ENCODE peak calls at places on chromosome 2, in nine cellular contexts. T is stimulated activated CD8-positive, alpha-beta memory T cell treated with anti-CD3 and anti-CD28 coated beads, Interleukin-4, amount 100 ng/mL, for 48 hours; B is fibroblast of lung; S is naive thymus-derived CD8-positive, alpha-beta T cell; Y is NCI-H1105; D is RCC 7860; Z is DMS153; W is activated T-helper 1 cell treated with Interleukin-2 at 50 U/mL for 16 hours; I is iPS-NIHi11. X is an unnamed sample.
A peak's percentile ranks its signal among the peaks of the same experiment; 100 is the strongest.

GRCh38 chr2:36389081-36389480 is 33.5 kb downstream of the CRIM1 start:
- DNase-seq in S (no peak), D (peak; percentile 68), T (no peak), W (no peak), Z (no peak), I (no peak), B (peak; percentile 64), Y (no peak), X (no peak)

GRCh38 chr2:81901017-81901416 is 1596.5 kb upstream of the LRRTM1 start:
- DNase-seq in T (no peak), I (no peak), B (no peak), D (no peak), S (no peak), Y (no peak), W (no peak), Z (no peak), X (no peak)

GRCh38 chr2:218290316-218291261 is 1.7 kb downstream of the TMBIM1 start:
- DNase-seq in D (no peak), Y (no peak), I (no peak), S (peak; percentile 40), B (no peak), Z (no peak), W (peak; percentile 32), T (peak; percentile 63), X (peak; percentile 44)

GRCh38 chr2:161427413-161428239 is 11.5 kb downstream of the TBR1 start:
- DNase-seq in I (no peak), S (no peak), Z (no peak), T (no peak), W (no peak), Y (no peak), D (no peak), B (no peak), X (no peak)

GRCh38 chr2:239289545-239289944 is 111.3 kb downstream of the HDAC4 start:
- DNase-seq in W (no peak), B (no peak), I (no peak), T (no peak), Y (no peak), D (no peak), S (peak; percentile 71), Z (no peak), X (no peak)

GRCh38 chr2:99439989-99440388 is 49.8 kb downstream of the REV1 start:
- DNase-seq in T (no peak), B (no peak), Y (no peak), D (no peak), I (no peak), W (no peak), S (no peak), Z (no peak), X (no peak)

GRCh38 chr2:59462418-59463197 is 1090.8 kb downstream of the BCL11A start:
- DNase-seq in S (no peak), W (no peak), B (no peak), Y (no peak), T (no peak), D (no peak), Z (no peak), I (no peak), X (no peak)

GRCh38 chr2:210577263-210578071 is 21.1 kb downstream of the CPS1 start:
- DNase-seq in B (peak; percentile 45), S (peak; percentile 13), W (no peak), D (peak; percentile 50), I (peak; percentile 69), Z (no peak), Y (peak; percentile 13), T (no peak), X (no peak)

GRCh38 chr2:128361376-128362131 is 42.9 kb upstream of the HS6ST1 start:
- DNase-seq in T (no peak), D (no peak), S (no peak), B (no peak), W (no peak), Y (no peak), I (no peak), Z (no peak), X (no peak)

GRCh38 chr2:15042824-15043223 is 410.3 kb downstream of the LRATD1 start:
- DNase-seq in W (no peak), D (no peak), S (no peak), T (no peak), B (peak; percentile 90), Z (peak; percentile 35), I (no peak), Y (no peak), X (no peak)

GRCh38 chr2:173759959-173760358 is 205.2 kb downstream of the SP3 start:
- DNase-seq in Y (no peak), B (no peak), W (no peak), Z (no peak), S (no peak), T (no peak), D (no peak), I (no peak), X (no peak)

GRCh38 chr2:216872040-216872439 is 12.2 kb upstream of the TNP1 start:
- DNase-seq in Z (no peak), S (no peak), B (no peak), W (no peak), D (no peak), I (no peak), Y (no peak), T (no peak), X (no peak)

GRCh38 chr2:192029089-192029488 is 165.6 kb downstream of the TMEFF2 start:
- DNase-seq in I (peak; percentile 30), T (no peak), Z (no peak), Y (no peak), S (no peak), B (no peak), D (no peak), W (no peak), X (no peak)

GRCh38 chr2:241271641-241272297 is 43.7 kb downstream of the HDLBP start:
- DNase-seq in W (peak; percentile 30), Z (no peak), T (peak; percentile 74), I (peak; percentile 64), Y (no peak), D (peak; percentile 55), B (peak; percentile 82), S (peak; percentile 46), X (peak; percentile 18)

GRCh38 chr2:160220001-160220400 is 19.9 kb upstream of the ITGB6 start:
- DNase-seq in D (no peak), T (no peak), W (no peak), S (no peak), B (no peak), I (no peak), Z (no peak), Y (no peak), X (no peak)

GRCh38 chr2:195582188-195582587 is 74.8 kb upstream of the SLC39A10 start:
- DNase-seq in W (no peak), S (no peak), D (no peak), B (no peak), Z (no peak), I (no peak), T (no peak), Y (no peak), X (no peak)

GRCh38 chr2:68878753-68879152 is 7.6 kb upstream of the BMP10 start:
- DNase-seq in W (no peak), Z (no peak), T (no peak), I (no peak), Y (no peak), S (no peak), B (peak; percentile 70), D (no peak), X (no peak)

X was measured in T follicular helper cell.